ENCODE peak calls at places on chromosome 12, in six cellular contexts. M, U, I, Z, E and X are unnamed samples.

GRCh38 chr12:44206045-44206444 is 370.2 kb downstream of the TMEM117 start:
- DNase-seq in M (no peak), U (no peak), I (no peak), Z (no peak), E (no peak), X (no peak)

GRCh38 chr12:14618990-14619389 is 51.3 kb upstream of the PLBD1 start:
- DNase-seq in M (no peak), U (no peak), I (no peak), Z (no peak), E (peak; percentile 32), X (no peak)

GRCh38 chr12:110269622-110270124 is 11.4 kb upstream of the ATP2A2 start:
- DNase-seq in M (no peak), U (no peak), I (no peak), Z (no peak), E (peak; percentile 74), X (no peak)

GRCh38 chr12:110249105-110249504 is 31.9 kb upstream of the ATP2A2 start:
- DNase-seq in M (no peak), U (peak; percentile 43), I (no peak), Z (peak; percentile 43), E (peak; percentile 46), X (no peak)

GRCh38 chr12:22238211-22238610 is 96.3 kb downstream of the ST8SIA1 start:
- DNase-seq in M (no peak), U (no peak), I (no peak), Z (no peak), E (no peak), X (no peak)

GRCh38 chr12:130971871-130972588 is 18.3 kb downstream of the ADGRD1 start:
- DNase-seq in M (no peak), U (no peak), I (no peak), Z (no peak), E (no peak), X (no peak)

GRCh38 chr12:132418393-132418925 is 71.5 kb upstream of the FBRSL1 start:
- DNase-seq in M (no peak), U (no peak), I (no peak), Z (no peak), E (no peak), X (no peak)

GRCh38 chr12:76942276-76942675 is 63.5 kb upstream of the CSRP2 start:
- DNase-seq in M (no peak), U (no peak), I (no peak), Z (no peak), E (no peak), X (peak; percentile 28)

GRCh38 chr12:127125607-127126259 is 1141.2 kb upstream of the TMEM132C start:
- DNase-seq in M (peak; percentile 45), U (no peak), I (no peak), Z (no peak), E (peak; percentile 25), X (peak; percentile 97)

GRCh38 chr12:113655479-113655878 is 183.8 kb upstream of the LHX5 start:
- DNase-seq in M (no peak), U (no peak), I (no peak), Z (no peak), E (no peak), X (no peak)

GRCh38 chr12:29552324-29552927 is 54.9 kb upstream of the OVCH1 start:
- DNase-seq in M (no peak), U (peak; percentile 78), I (peak; percentile 59), Z (peak; percentile 72), E (peak; percentile 77), X (no peak)

GRCh38 chr12:131229426-131230339 is 276.0 kb downstream of the ADGRD1 start:
- DNase-seq in M (no peak), U (no peak), I (no peak), Z (peak; percentile 58), E (peak; percentile 12), X (no peak)

GRCh38 chr12:28883406-28883997 is 265.6 kb upstream of the FAR2 start:
- DNase-seq in M (no peak), U (no peak), I (no peak), Z (no peak), E (no peak), X (no peak)

GRCh38 chr12:29314421-29314820 is 66.6 kb downstream of the ERGIC2 start:
- DNase-seq in M (no peak), U (no peak), I (no peak), Z (peak; percentile 32), E (no peak), X (no peak)

GRCh38 chr12:30794591-30795409 is 40.0 kb upstream of the CAPRIN2 start:
- DNase-seq in M (peak; percentile 86), U (peak; percentile 59), I (no peak), Z (no peak), E (peak; percentile 93), X (peak; percentile 67)

GRCh38 chr12:15444523-15444922 is 122.2 kb downstream of the PTPRO start:
- DNase-seq in M (no peak), U (no peak), I (no peak), Z (no peak), E (no peak), X (no peak)

GRCh38 chr12:75953312-75953906 is 78.2 kb downstream of the PHLDA1 start:
- DNase-seq in M (peak; percentile 34), U (no peak), I (no peak), Z (no peak), E (peak; percentile 74), X (no peak)

GRCh38 chr12:131927110-131928079 is 1.7 kb upstream of the PUS1 start:
- DNase-seq in M (no peak), U (no peak), I (no peak), Z (no peak), E (no peak), X (no peak)

GRCh38 chr12:98644433-98644711 is 216 bp downstream of the IKBIP start:
- DNase-seq in M (no peak), U (peak; percentile 52), I (no peak), Z (no peak), E (no peak), X (no peak)

GRCh38 chr12:91178139-91178561 is 4.5 kb downstream of the DCN start:
- DNase-seq in M (no peak), U (no peak), I (no peak), Z (no peak), E (no peak), X (peak; percentile 16)

GRCh38 chr12:132669166-132669879 is 17.8 kb downstream of the POLE start:
- DNase-seq in M (no peak), U (no peak), I (no peak), Z (no peak), E (no peak), X (no peak)

GRCh38 chr12:57902371-57903042 is 38.9 kb upstream of the ATP23 start:
- DNase-seq in M (no peak), U (no peak), I (no peak), Z (no peak), E (no peak), X (no peak)

GRCh38 chr12:65182012-65182739 is 12.8 kb downstream of the LEMD3 start:
- DNase-seq in M (no peak), U (no peak), I (no peak), Z (no peak), E (no peak), X (no peak)

GRCh38 chr12:89949457-89950195 is 241.0 kb upstream of the ATP2B1 start:
- DNase-seq in M (peak; percentile 78), U (no peak), I (no peak), Z (no peak), E (peak; percentile 100), X (peak; percentile 21)

GRCh38 chr12:71299541-71300376 is 139.8 kb upstream of the LGR5 start:
- DNase-seq in M (no peak), U (no peak), I (no peak), Z (no peak), E (no peak), X (peak; percentile 21)

GRCh38 chr12:75603475-75603874 is 92.1 kb upstream of the KRR1 start:
- DNase-seq in M (peak; percentile 29), U (no peak), I (no peak), Z (no peak), E (no peak), X (no peak)

GRCh38 chr12:3122841-3123678 is 45.9 kb downstream of the TSPAN9 start:
- DNase-seq in M (peak; percentile 50), U (no peak), I (no peak), Z (peak; percentile 63), E (peak; percentile 98), X (no peak)

GRCh38 chr12:80178846-80179245 is 79.5 kb downstream of the OTOGL start:
- DNase-seq in M (no peak), U (no peak), I (no peak), Z (no peak), E (no peak), X (no peak)

GRCh38 chr12:47778842-47779241 is 5.8 kb downstream of the SLC48A1 start:
- DNase-seq in M (no peak), U (no peak), I (no peak), Z (no peak), E (no peak), X (no peak)

GRCh38 chr12:51823875-51824565 is 24.5 kb downstream of the FIGNL2 start:
- DNase-seq in M (peak; percentile 60), U (no peak), I (no peak), Z (no peak), E (peak; percentile 82), X (no peak)

GRCh38 chr12:76422878-76423438 is 74.7 kb upstream of the BBS10 start:
- DNase-seq in M (peak; percentile 16), U (no peak), I (no peak), Z (no peak), E (peak; percentile 52), X (no peak)

GRCh38 chr12:118760623-118761022 is 220.7 kb upstream of the SRRM4 start:
- DNase-seq in M (no peak), U (no peak), I (no peak), Z (no peak), E (no peak), X (no peak)

GRCh38 chr12:89827592-89827991 is 119.0 kb upstream of the ATP2B1 start:
- DNase-seq in M (no peak), U (no peak), I (no peak), Z (no peak), E (no peak), X (no peak)

GRCh38 chr12:79644274-79645234 is 46.2 kb downstream of the PAWR start:
- DNase-seq in M (no peak), U (no peak), I (no peak), Z (no peak), E (no peak), X (no peak)

GRCh38 chr12:72281145-72281544 is 9.0 kb downstream of the TRHDE start:
- DNase-seq in M (no peak), U (no peak), I (no peak), Z (no peak), E (no peak), X (no peak)

GRCh38 chr12:122851820-122852219 is 16.6 kb downstream of the HIP1R start:
- DNase-seq in M (peak; percentile 49), U (no peak), I (no peak), Z (no peak), E (peak; percentile 98), X (peak; percentile 72)

GRCh38 chr12:18141583-18141982 is 51.6 kb upstream of the RERGL start:
- DNase-seq in M (peak; percentile 71), U (no peak), I (no peak), Z (no peak), E (no peak), X (peak; percentile 32)